ENCODE peak calls at places on chromosomes 16 and 17, in seven cellular contexts. K is BJ, J is kidney epithelial cell, U is tibial artery, H is PC-9, R is gastrocnemius medialis, M is GM12864. Y is an unnamed sample.

GRCh38 chr16:4271176-4272113 is 1.4 kb downstream of the TFAP4 start:
- DNase-seq in R (peak), J (no peak), M (peak), U (peak), K (peak), H (peak), Y (peak)

GRCh38 chr17:66351053-66351452 is 48.6 kb downstream of the PRKCA start:
- DNase-seq in J (no peak), R (no peak), M (no peak), K (no peak), U (no peak), H (peak), Y (no peak)

GRCh38 chr16:68732068-68732680 is 4.9 kb upstream of the CDH1 start:
- DNase-seq in K (no peak), M (no peak), U (no peak), H (peak), J (no peak), R (no peak), Y (no peak)

GRCh38 chr17:18997650-18998196 is 6.8 kb downstream of the FAM83G start:
- DNase-seq in J (no peak), R (no peak), H (no peak), K (no peak), M (no peak), U (no peak), Y (no peak)

GRCh38 chr17:76065754-76066153 is 6.6 kb downstream of the SRP68 start:
- DNase-seq in H (no peak), U (no peak), J (no peak), M (no peak), R (no peak), K (no peak), Y (no peak)

GRCh38 chr16:58384437-58385055 is 7.7 kb upstream of the GINS3 start:
- DNase-seq in K (no peak), M (no peak), H (no peak), U (no peak), J (no peak), R (no peak), Y (no peak)

GRCh38 chr16:648786-649589 is at the start of gene WDR90:
- DNase-seq in R (peak), M (peak), J (peak), U (peak), K (peak), H (peak), Y (peak)

GRCh38 chr16:31362476-31363405 is 7.8 kb downstream of the ITGAX start:
- DNase-seq in K (no peak), U (peak), H (no peak), J (no peak), M (no peak), R (no peak), Y (no peak)

GRCh38 chr17:77914440-77915254 is 43.9 kb upstream of the TNRC6C start:
- DNase-seq in K (no peak), R (no peak), M (no peak), H (no peak), J (no peak), U (peak), Y (peak)

GRCh38 chr16:54176376-54176901 is 110.1 kb downstream of the IRX3 start:
- DNase-seq in U (no peak), H (no peak), R (no peak), K (no peak), J (no peak), M (no peak), Y (no peak)

GRCh38 chr17:37483311-37484039 is 6.2 kb upstream of the DUSP14 start:
- DNase-seq in H (no peak), J (no peak), M (no peak), K (peak), U (no peak), R (peak), Y (peak)

GRCh38 chr16:75319513-75320401 is 68.3 kb upstream of the BCAR1 start:
- DNase-seq in H (no peak), K (peak), R (no peak), U (no peak), M (peak), J (peak), Y (peak)

GRCh38 chr17:75486151-75486550 is 29.2 kb downstream of the CASKIN2 start:
- DNase-seq in K (no peak), U (no peak), H (no peak), R (no peak), J (no peak), M (no peak), Y (no peak)

GRCh38 chr16:15880909-15881308 is 7.5 kb downstream of the CEP20 start:
- DNase-seq in M (no peak), J (no peak), H (no peak), R (no peak), K (no peak), U (no peak), Y (no peak)

GRCh38 chr16:22004321-22004720 is 3.4 kb upstream of the PDZD9 start:
- DNase-seq in M (no peak), H (no peak), U (no peak), R (no peak), K (no peak), J (no peak), Y (no peak)

GRCh38 chr17:55334285-55334684 is 69.5 kb downstream of the HLF start:
- DNase-seq in R (no peak), H (no peak), K (no peak), M (no peak), J (no peak), U (no peak), Y (peak)

GRCh38 chr17:57482657-57483056 is 226.3 kb downstream of the MSI2 start:
- DNase-seq in U (no peak), R (no peak), M (no peak), J (no peak), H (no peak), K (no peak), Y (no peak)

GRCh38 chr17:12554251-12554650 is 111.4 kb upstream of the MYOCD start:
- DNase-seq in J (no peak), R (no peak), H (no peak), U (no peak), M (no peak), K (peak), Y (no peak)

GRCh38 chr17:41455236-41455635 is 11.9 kb downstream of the KRT32 start:
- DNase-seq in R (no peak), K (no peak), H (no peak), U (no peak), J (no peak), M (no peak), Y (peak)

GRCh38 chr17:44214896-44215295 is 4.6 kb downstream of the UBTF start:
- DNase-seq in H (no peak), U (no peak), R (no peak), M (no peak), K (no peak), J (no peak), Y (no peak)

GRCh38 chr17:10871914-10872313 is 34.0 kb upstream of the PIRT start:
- DNase-seq in R (no peak), K (no peak), H (no peak), M (no peak), U (no peak), J (no peak), Y (no peak)

GRCh38 chr17:57530508-57530907 is 214.6 kb downstream of the CCDC182 start:
- DNase-seq in K (no peak), J (no peak), M (no peak), H (no peak), R (no peak), U (no peak), Y (no peak)

GRCh38 chr16:68744744-68745280 is 7.7 kb downstream of the CDH1 start:
- DNase-seq in H (peak), R (no peak), K (no peak), J (no peak), M (no peak), U (no peak), Y (no peak)

GRCh38 chr17:14330492-14330920 is 29.6 kb downstream of the HS3ST3B1 start:
- DNase-seq in H (no peak), M (no peak), J (no peak), U (no peak), K (no peak), R (no peak), Y (peak)
- H3K4me3 ChIP-seq in H (no peak), M (no peak), J (no peak), U (no peak), K (no peak), R (no peak), Y (no peak)

DNA sequence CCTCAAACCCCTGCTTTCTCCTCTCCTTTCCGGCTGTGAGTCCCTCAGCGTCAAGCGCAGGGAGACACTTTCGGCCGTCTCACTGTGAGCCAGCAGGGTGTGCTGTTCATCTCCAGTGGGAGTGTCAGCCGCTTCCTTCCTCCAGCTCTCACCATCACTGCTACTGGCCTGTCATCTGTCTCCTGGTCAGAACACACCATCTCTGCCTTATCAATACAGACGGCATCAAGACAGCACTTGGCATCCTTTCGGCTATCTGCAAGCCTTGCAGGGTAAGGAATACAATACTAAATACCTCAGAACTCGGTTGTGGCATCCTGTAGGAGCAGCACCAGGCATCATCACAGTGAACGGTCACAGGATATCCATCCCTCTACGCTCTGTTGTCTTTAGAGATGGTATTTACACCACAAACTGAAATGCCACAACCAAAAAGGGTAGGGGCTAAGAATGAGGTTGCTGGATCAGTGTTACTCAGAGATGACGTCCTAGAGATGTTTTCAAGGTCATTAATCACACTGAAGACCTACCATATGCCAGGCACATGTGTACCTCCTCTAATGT is 20.7 kb upstream of the CMTM4 start:
- DNase-seq in K (no peak), U (no peak), H (no peak), J (no peak), R (no peak), M (no peak), Y (peak)
- TF ChIP-seq CTCF in K (peak), U (peak), H (peak), J (peak), R (peak), M (peak), Y (peak)

DNA sequence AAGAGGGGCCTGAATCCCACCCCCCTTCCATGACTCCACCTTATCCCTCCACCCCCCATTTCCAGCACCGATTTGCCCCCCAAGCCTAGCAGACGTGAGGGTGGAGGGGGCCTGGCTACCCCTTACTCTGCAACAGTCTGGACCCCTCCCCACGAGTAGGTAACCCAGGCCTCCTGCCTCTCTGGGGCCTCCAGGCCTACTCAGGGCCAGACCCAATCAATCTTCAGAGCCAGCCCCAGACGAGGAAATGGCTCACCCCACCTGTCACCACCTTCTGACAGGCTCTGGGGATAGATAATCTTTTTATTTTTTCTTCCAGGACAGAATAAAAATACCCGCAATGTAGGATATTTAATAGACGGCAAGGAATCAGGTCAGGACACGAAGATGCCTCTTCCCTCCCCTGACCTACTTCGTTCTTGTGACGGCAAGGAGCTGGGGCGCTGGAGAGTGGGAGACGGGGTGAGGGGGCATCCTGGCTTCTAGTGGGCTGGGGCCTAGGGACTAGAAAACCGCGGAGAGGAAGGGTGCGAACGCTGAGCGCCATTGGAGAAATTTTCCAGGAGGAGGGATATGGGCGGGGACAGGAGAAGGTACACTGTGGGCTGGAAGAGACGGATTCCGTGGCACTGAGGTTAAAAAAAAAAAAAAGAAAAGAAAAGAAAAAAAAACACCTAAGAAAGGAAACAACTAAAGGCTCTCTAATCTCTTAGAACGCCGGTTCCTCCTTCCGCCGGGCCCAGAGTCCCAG is 872 bp upstream of the PLXDC1 start:
- DNase-seq in U (no peak), J (no peak), H (no peak), R (no peak), K (no peak), M (no peak), Y (no peak)
- H3K4me3 ChIP-seq in U (peak), J (peak), H (peak), R (peak), K (no peak), M (no peak), Y (peak)

GRCh38 chr16:27085182-27085581 is 18.5 kb downstream of the C16orf82 start:
- DNase-seq in H (no peak), J (no peak), R (no peak), M (no peak), K (no peak), U (peak), Y (no peak)
- TF ChIP-seq CTCF in H (no peak), J (no peak), R (no peak), M (no peak), K (no peak), U (no peak), Y (no peak)